ENCODE peak calls at places on chromosomes 5 and 9, in seven cellular contexts. I is left ventricle myocardium inferior, T is osteocyte, R is heart right ventricle, C is BE2C, N is fibroblast of pulmonary artery, S is heart left ventricle. X is an unnamed sample.

GRCh38 chr5:55480781-55481180 is 54.0 kb downstream of the PLPP1 start:
- DNase-seq in I (no peak), T (no peak), R (no peak), C (no peak), N (peak; percentile 25), S (no peak), X (no peak)

GRCh38 chr9:19431361-19432171 is 22.8 kb downstream of the ACER2 start:
- DNase-seq in I (peak; percentile 78), T (no peak), R (peak; percentile 72), C (no peak), N (peak; percentile 39), S (peak; percentile 72), X (no peak)

GRCh38 chr5:10685103-10685502 is 75.9 kb downstream of the DAP start:
- DNase-seq in I (no peak), T (no peak), R (no peak), C (no peak), N (no peak), S (no peak), X (no peak)

GRCh38 chr5:179264053-179264540 is 81.2 kb downstream of the ADAMTS2 start:
- DNase-seq in I (peak; percentile 12), T (no peak), R (no peak), C (no peak), N (no peak), S (no peak), X (no peak)

GRCh38 chr9:87227456-87227855 is 270.2 kb upstream of the DAPK1 start:
- DNase-seq in I (no peak), T (no peak), R (no peak), C (no peak), N (peak; percentile 63), S (no peak), X (no peak)

GRCh38 chr9:121997791-121998190 is 95.3 kb downstream of the TTLL11 start:
- DNase-seq in I (no peak), T (no peak), R (no peak), C (no peak), N (peak; percentile 61), S (no peak), X (no peak)

GRCh38 chr5:154653418-154653763 is 101.8 kb upstream of the LARP1 start:
- DNase-seq in I (no peak), T (no peak), R (no peak), C (peak; percentile 30), N (no peak), S (no peak), X (no peak)

GRCh38 chr9:86328153-86328552 is 26.1 kb downstream of the TUT7 start:
- DNase-seq in I (no peak), T (no peak), R (no peak), C (no peak), N (no peak), S (no peak), X (no peak)

GRCh38 chr9:127396808-127397721 is at the start of gene SLC2A8:
- DNase-seq in I (peak; percentile 98), T (peak; percentile 100), R (peak; percentile 97), C (peak; percentile 99), N (peak; percentile 98), S (peak; percentile 98), X (peak; percentile 98)

GRCh38 chr5:56142620-56143431 is 90.3 kb downstream of the ANKRD55 start:
- DNase-seq in I (no peak), T (no peak), R (no peak), C (no peak), N (no peak), S (no peak), X (no peak)

GRCh38 chr5:158875272-158875679 is 224.4 kb downstream of the EBF1 start:
- DNase-seq in I (no peak), T (no peak), R (no peak), C (no peak), N (peak; percentile 20), S (no peak), X (no peak)

GRCh38 chr5:75052461-75053285 is at the start of gene GCNT4:
- DNase-seq in I (peak; percentile 54), T (no peak), R (peak; percentile 48), C (peak; percentile 26), N (peak; percentile 51), S (peak; percentile 74), X (peak; percentile 36)

GRCh38 chr9:8958358-8958757 is 1158.8 kb upstream of the DMAC1 start:
- DNase-seq in I (no peak), T (no peak), R (no peak), C (no peak), N (no peak), S (no peak), X (no peak)

GRCh38 chr9:87337335-87338074 is 160.2 kb upstream of the DAPK1 start:
- DNase-seq in I (no peak), T (no peak), R (no peak), C (no peak), N (peak; percentile 38), S (no peak), X (no peak)

GRCh38 chr5:116153687-116154174 is 68.9 kb downstream of the COMMD10 start:
- DNase-seq in I (no peak), T (no peak), R (no peak), C (no peak), N (no peak), S (no peak), X (no peak)

DNA sequence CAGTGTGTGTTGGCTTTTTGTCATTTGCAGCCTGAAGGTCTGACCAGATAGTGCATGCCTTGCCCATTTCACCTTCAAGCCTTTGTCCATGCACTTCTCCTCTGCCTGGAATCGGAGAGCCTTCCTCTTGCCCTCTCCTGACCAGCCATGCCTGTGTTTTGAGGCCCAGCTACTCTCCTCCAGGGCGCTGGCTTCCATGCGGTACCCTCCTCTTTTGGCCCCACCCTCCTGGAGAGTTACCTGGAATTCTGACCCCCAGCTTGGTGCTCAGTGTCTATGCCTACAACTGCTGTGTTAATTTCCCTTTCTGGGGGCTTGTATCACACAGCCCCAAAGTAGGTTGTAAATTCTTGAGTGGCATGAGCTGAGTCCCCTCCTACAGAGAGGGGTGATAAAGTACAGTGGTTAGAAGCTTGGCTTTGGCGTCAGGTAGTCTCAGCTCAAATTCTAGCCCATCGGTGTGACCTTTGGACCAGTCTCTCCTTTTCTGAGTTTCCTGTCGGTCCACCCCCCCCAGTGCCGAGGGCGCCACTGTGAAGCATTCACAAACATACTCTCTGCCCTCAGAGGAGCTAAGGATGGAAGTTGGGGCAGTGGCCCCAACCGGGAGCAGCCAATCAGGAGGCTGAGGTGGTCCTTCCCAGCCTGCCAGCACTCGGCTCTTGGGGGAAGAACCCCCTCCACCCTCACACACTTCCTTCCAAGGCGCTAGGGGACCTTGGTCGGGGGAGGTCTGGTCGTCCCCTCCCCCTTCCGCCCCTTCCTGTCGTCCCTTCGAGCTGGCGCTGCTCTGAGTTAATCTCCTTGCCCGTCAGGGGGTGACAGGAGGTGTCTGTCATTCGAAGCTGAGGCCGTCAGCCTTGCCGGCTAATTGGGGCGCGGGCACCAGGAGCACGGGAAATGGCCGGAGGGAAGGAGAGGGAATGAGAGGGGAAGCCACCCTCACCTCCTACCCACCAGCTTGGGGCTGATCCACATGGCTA is 52.9 kb downstream of the CXXC5 start:
- DNase-seq in I (no peak), T (no peak), R (no peak), C (no peak), N (no peak), S (no peak), X (no peak)
- TF ChIP-seq CTCF in I (no peak), T (no peak), R (no peak), C (no peak), N (no peak), S (no peak), X (no peak)

GRCh38 chr9:108811944-108812343 is 43.8 kb downstream of the ACTL7B start:
- DNase-seq in I (no peak), T (no peak), R (no peak), C (no peak), N (no peak), S (no peak), X (no peak)

GRCh38 chr9:108812388-108812787 is 43.4 kb downstream of the ACTL7B start:
- DNase-seq in I (no peak), T (no peak), R (no peak), C (no peak), N (no peak), S (no peak), X (no peak)

GRCh38 chr9:108815156-108815555 is 40.6 kb downstream of the ACTL7B start:
- DNase-seq in I (no peak), T (no peak), R (no peak), C (no peak), N (no peak), S (no peak), X (no peak)

GRCh38 chr9:108816037-108816436 is 39.7 kb downstream of the ACTL7B start:
- DNase-seq in I (peak; percentile 19), T (no peak), R (no peak), C (no peak), N (no peak), S (no peak), X (no peak)

DNA sequence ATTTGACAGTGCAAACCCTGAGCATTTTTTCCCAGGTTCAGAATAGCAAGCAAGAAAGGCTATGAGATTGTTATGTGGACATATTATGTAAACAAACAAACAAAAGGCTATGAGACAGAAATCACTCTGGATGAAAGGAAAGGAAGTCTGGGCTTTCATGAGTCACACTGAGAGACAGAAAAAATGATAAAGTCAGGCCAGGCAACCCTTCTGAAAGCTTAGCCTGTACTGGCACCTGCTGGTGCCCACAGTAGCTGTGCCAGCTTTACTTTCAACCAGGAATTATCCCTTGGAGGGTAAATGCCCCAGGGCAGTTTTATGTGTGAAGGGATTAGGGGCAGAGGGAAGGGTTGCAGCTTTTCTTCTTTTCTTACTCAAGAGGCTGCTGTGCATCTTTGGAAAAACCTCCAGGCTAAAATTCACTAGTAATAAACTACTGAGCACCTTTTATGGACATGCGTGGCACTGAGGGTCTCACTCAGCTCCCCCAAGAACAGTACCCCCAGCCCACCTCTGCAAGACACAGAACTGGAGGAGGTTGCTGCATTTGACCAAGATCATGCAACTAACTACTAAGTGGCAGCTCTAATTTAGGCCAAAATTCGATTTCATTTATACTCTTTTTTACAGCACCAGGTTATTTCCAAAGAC is 41.7 kb downstream of the ACTL7B start:
- DNase-seq in I (no peak), T (no peak), R (no peak), C (no peak), N (peak; percentile 47), S (no peak), X (no peak)
- TF ChIP-seq CTCF in I (peak; percentile 64), T (peak; percentile 65), R (peak; percentile 60), C (no peak), N (peak; percentile 29), S (peak; percentile 51), X (no peak)

GRCh38 chr5:35248843-35249780 is 18.8 kb upstream of the PRLR start:
- DNase-seq in I (no peak), T (no peak), R (no peak), C (no peak), N (no peak), S (no peak), X (no peak)

GRCh38 chr5:35244171-35244570 is 13.9 kb upstream of the PRLR start:
- DNase-seq in I (no peak), T (no peak), R (no peak), C (no peak), N (no peak), S (no peak), X (no peak)

GRCh38 chr5:35247645-35248034 is 17.4 kb upstream of the PRLR start:
- DNase-seq in I (no peak), T (no peak), R (no peak), C (no peak), N (peak; percentile 28), S (no peak), X (no peak)

GRCh38 chr5:35246928-35247644 is 16.8 kb upstream of the PRLR start:
- DNase-seq in I (peak; percentile 38), T (no peak), R (peak; percentile 58), C (no peak), N (peak; percentile 35), S (peak; percentile 67), X (no peak)

GRCh38 chr5:35246411-35246810 is 16.1 kb upstream of the PRLR start:
- DNase-seq in I (no peak), T (no peak), R (no peak), C (no peak), N (no peak), S (no peak), X (no peak)
- TF ChIP-seq CTCF in I (no peak), T (no peak), R (no peak), C (no peak), N (no peak), S (no peak), X (peak; percentile 49)

GRCh38 chr9:91647371-91647770 is 223.7 kb upstream of the NFIL3 start:
- DNase-seq in I (no peak), T (no peak), R (no peak), C (no peak), N (no peak), S (no peak), X (no peak)
- TF ChIP-seq CTCF in I (no peak), T (no peak), R (no peak), C (no peak), N (no peak), S (no peak), X (no peak)

X was measured in progenitor cell of endocrine pancreas.